ENCODE peak calls at places on chromosomes 12 and 14, in ten cellular contexts. J, W, L, R, Y, G, F, P, I and X are unnamed samples.

GRCh38 chr14:22839159-22839779 is 2.9 kb downstream of the MMP14 start:
- DNase-seq in J (peak), W (no peak), L (peak), R (peak), Y (no peak), G (peak), F (no peak), P (no peak), I (no peak), X (no peak)

GRCh38 chr14:99679996-99680395 is 4.1 kb upstream of the CYP46A1 start:
- DNase-seq in J (no peak), W (no peak), L (no peak), R (no peak), Y (no peak), G (no peak), F (no peak), P (no peak), I (no peak), X (no peak)

GRCh38 chr14:94045563-94046345 is 19.6 kb downstream of the OTUB2 start:
- DNase-seq in J (no peak), W (no peak), L (peak), R (no peak), Y (no peak), G (no peak), F (no peak), P (no peak), I (no peak), X (no peak)

GRCh38 chr14:90645842-90646443 is 170.3 kb downstream of the TTC7B start:
- DNase-seq in J (peak), W (no peak), L (no peak), R (peak), Y (peak), G (peak), F (no peak), P (no peak), I (no peak), X (peak)

GRCh38 chr12:4441355-4442330 is 4.0 kb downstream of the FGF6 start:
- DNase-seq in J (peak), W (no peak), L (no peak), R (no peak), Y (no peak), G (no peak), F (no peak), P (peak), I (no peak), X (no peak)

GRCh38 chr12:100403446-100403845 is 46.6 kb downstream of the SLC17A8 start:
- DNase-seq in J (no peak), W (no peak), L (no peak), R (peak), Y (no peak), G (no peak), F (no peak), P (no peak), I (no peak), X (no peak)

GRCh38 chr14:68661226-68662225 is 131.3 kb downstream of the ZFP36L1 start:
- DNase-seq in J (no peak), W (no peak), L (peak), R (no peak), Y (no peak), G (no peak), F (no peak), P (peak), I (no peak), X (no peak)

GRCh38 chr14:50399251-50400032 is 2.8 kb upstream of the CDKL1 start:
- DNase-seq in J (no peak), W (peak), L (peak), R (peak), Y (no peak), G (peak), F (no peak), P (no peak), I (no peak), X (peak)

GRCh38 chr12:75130811-75131210 is 78.8 kb downstream of the KCNC2 start:
- DNase-seq in J (no peak), W (no peak), L (no peak), R (no peak), Y (no peak), G (no peak), F (no peak), P (no peak), I (no peak), X (no peak)

GRCh38 chr12:12563529-12563928 is 866 bp upstream of the DUSP16 start:
- DNase-seq in J (no peak), W (no peak), L (peak), R (peak), Y (no peak), G (peak), F (no peak), P (no peak), I (no peak), X (no peak)

GRCh38 chr12:101829639-101830390 is 944 bp downstream of the GNPTAB start:
- DNase-seq in J (no peak), W (no peak), L (no peak), R (peak), Y (no peak), G (no peak), F (no peak), P (no peak), I (no peak), X (peak)

GRCh38 chr12:122013136-122013535 is 8.5 kb upstream of the BCL7A start:
- DNase-seq in J (no peak), W (no peak), L (no peak), R (no peak), Y (no peak), G (no peak), F (no peak), P (no peak), I (no peak), X (no peak)

GRCh38 chr12:69068431-69068830 is 135.5 kb upstream of the CPM start:
- DNase-seq in J (no peak), W (no peak), L (no peak), R (peak), Y (no peak), G (peak), F (no peak), P (no peak), I (no peak), X (peak)

GRCh38 chr14:58777541-58777979 is 139.8 kb downstream of the DACT1 start:
- DNase-seq in J (no peak), W (no peak), L (no peak), R (no peak), Y (no peak), G (peak), F (no peak), P (no peak), I (no peak), X (no peak)

GRCh38 chr12:25308761-25309160 is 58.0 kb upstream of the KRAS start:
- DNase-seq in J (no peak), W (no peak), L (no peak), R (no peak), Y (no peak), G (peak), F (no peak), P (no peak), I (no peak), X (no peak)

GRCh38 chr14:91419451-91419850 is 1.8 kb upstream of the CCDC88C start:
- DNase-seq in J (no peak), W (no peak), L (no peak), R (no peak), Y (no peak), G (no peak), F (no peak), P (no peak), I (no peak), X (no peak)

GRCh38 chr14:100586520-100587247 is 533 bp downstream of the BEGAIN start:
- DNase-seq in J (no peak), W (no peak), L (peak), R (no peak), Y (peak), G (no peak), F (no peak), P (no peak), I (peak), X (peak)

GRCh38 chr12:118355838-118356237 is 16.9 kb downstream of the TAOK3 start:
- DNase-seq in J (no peak), W (no peak), L (no peak), R (no peak), Y (no peak), G (no peak), F (no peak), P (no peak), I (no peak), X (no peak)

GRCh38 chr12:5432011-5432400 is at the start of gene NTF3:
- DNase-seq in J (no peak), W (no peak), L (no peak), R (peak), Y (no peak), G (peak), F (no peak), P (no peak), I (peak), X (no peak)

GRCh38 chr12:57964421-57964820 is 23.1 kb downstream of the ATP23 start:
- DNase-seq in J (no peak), W (no peak), L (no peak), R (no peak), Y (no peak), G (no peak), F (no peak), P (no peak), I (no peak), X (no peak)

GRCh38 chr14:44847910-44848309 is 113.8 kb downstream of the KLHL28 start:
- DNase-seq in J (no peak), W (no peak), L (no peak), R (peak), Y (no peak), G (peak), F (no peak), P (no peak), I (no peak), X (no peak)

GRCh38 chr14:105019861-105020814 is 745 bp downstream of the CDCA4 start:
- DNase-seq in J (no peak), W (no peak), L (no peak), R (no peak), Y (peak), G (peak), F (no peak), P (no peak), I (peak), X (peak)

GRCh38 chr12:94145231-94145979 is 3.0 kb upstream of the PLXNC1 start:
- DNase-seq in J (no peak), W (no peak), L (peak), R (peak), Y (no peak), G (peak), F (no peak), P (no peak), I (no peak), X (no peak)

GRCh38 chr14:102164241-102164641 is 24.5 kb downstream of the WDR20 start:
- DNase-seq in J (no peak), W (no peak), L (no peak), R (peak), Y (no peak), G (peak), F (no peak), P (no peak), I (no peak), X (no peak)

GRCh38 chr12:54357802-54358619 is 6.3 kb downstream of the GPR84 start:
- DNase-seq in J (no peak), W (no peak), L (no peak), R (no peak), Y (no peak), G (no peak), F (no peak), P (no peak), I (no peak), X (no peak)

GRCh38 chr12:81668475-81668874 is 90.7 kb downstream of the PPFIA2 start:
- DNase-seq in J (no peak), W (no peak), L (no peak), R (peak), Y (no peak), G (peak), F (no peak), P (no peak), I (no peak), X (peak)

DNA sequence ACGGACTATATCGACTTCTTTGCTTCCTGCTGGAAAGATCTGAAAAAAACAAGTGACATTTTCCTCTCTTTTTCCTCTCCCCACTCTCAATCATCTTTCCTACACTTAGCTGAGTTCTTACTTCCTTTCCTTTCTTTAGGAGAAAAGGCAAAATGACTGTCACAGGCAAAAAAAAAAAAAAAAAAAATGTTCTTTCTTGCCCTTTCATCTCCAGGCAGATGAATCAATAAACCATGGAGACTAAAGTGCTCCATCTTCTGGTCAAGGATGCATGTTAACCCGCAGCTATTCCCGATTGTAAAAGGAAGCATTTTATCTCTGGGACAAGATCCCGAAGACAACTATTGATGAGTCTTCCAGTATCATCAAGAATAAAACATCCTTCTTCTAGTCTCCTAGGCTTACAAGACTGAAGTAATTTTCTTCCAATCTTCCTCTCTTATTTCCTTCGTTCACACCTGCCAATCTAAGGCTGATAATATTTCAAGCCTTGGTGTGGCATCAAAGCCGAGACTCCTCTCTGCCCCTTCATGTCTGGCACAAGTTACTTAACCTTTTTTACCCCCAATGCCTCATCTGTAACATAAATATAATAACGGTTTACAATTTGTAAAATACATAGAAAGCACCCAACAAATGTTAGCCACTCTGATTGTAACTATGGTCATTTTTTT is 94.2 kb upstream of the PLEKHG7 start:
- DNase-seq in J (peak), W (no peak), L (no peak), R (peak), Y (no peak), G (peak), F (no peak), P (no peak), I (no peak), X (peak)
- TF ChIP-seq CTCF in J (peak), W (no peak), L (peak), R (peak), Y (peak), G (peak), F (peak), P (no peak), I (no peak), X (peak)

GRCh38 chr12:52258335-52258901 is 16.0 kb upstream of the KRT86 start:
- DNase-seq in J (no peak), W (no peak), L (no peak), R (no peak), Y (no peak), G (no peak), F (no peak), P (no peak), I (peak), X (no peak)
- TF ChIP-seq CTCF in J (no peak), W (peak), L (no peak), R (no peak), Y (no peak), G (peak), F (no peak), P (no peak), I (no peak), X (no peak)

GRCh38 chr12:131075611-131076010 is 121.9 kb downstream of the ADGRD1 start:
- DNase-seq in J (no peak), W (no peak), L (no peak), R (no peak), Y (no peak), G (no peak), F (no peak), P (no peak), I (no peak), X (no peak)

GRCh38 chr12:131074221-131075083 is 120.7 kb downstream of the ADGRD1 start:
- DNase-seq in J (no peak), W (no peak), L (no peak), R (peak), Y (peak), G (no peak), F (no peak), P (no peak), I (peak), X (no peak)

GRCh38 chr12:131076277-131076676 is 122.6 kb downstream of the ADGRD1 start:
- DNase-seq in J (no peak), W (no peak), L (no peak), R (no peak), Y (no peak), G (no peak), F (no peak), P (no peak), I (no peak), X (no peak)

GRCh38 chr12:131075194-131075593 is 121.5 kb downstream of the ADGRD1 start:
- DNase-seq in J (no peak), W (no peak), L (no peak), R (no peak), Y (no peak), G (no peak), F (no peak), P (no peak), I (no peak), X (no peak)

GRCh38 chr12:131072446-131073230 is 118.9 kb downstream of the ADGRD1 start:
- DNase-seq in J (no peak), W (no peak), L (no peak), R (no peak), Y (no peak), G (no peak), F (no peak), P (no peak), I (no peak), X (no peak)
- TF ChIP-seq CTCF in J (no peak), W (no peak), L (no peak), R (no peak), Y (no peak), G (no peak), F (no peak), P (no peak), I (no peak), X (no peak)

GRCh38 chr12:87344699-87345098 is 684.5 kb downstream of the C12orf50 start:
- DNase-seq in J (no peak), W (no peak), L (no peak), R (peak), Y (no peak), G (no peak), F (no peak), P (no peak), I (no peak), X (no peak)

DNA sequence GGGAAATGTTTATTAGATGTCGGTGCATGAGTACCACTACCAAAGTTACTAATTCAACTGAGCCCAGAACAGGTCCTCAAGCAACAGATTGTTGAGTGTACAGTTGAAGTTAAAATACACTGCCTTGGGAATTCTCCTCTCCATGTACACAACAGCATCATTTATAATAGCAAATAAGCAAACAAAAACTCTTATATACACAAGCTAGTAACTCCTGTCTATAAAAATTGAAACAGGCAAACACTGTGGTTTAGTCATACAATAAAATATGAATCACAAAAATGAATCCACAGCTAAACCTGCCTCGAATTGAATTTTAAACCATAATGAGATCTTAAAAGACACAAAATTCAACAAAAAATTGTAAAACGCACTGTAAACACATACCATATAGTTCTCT is 681.1 kb downstream of the C12orf50 start:
- DNase-seq in J (no peak), W (no peak), L (no peak), R (no peak), Y (no peak), G (no peak), F (no peak), P (no peak), I (no peak), X (no peak)
- TF ChIP-seq CTCF in J (no peak), W (no peak), L (no peak), R (no peak), Y (no peak), G (no peak), F (no peak), P (no peak), I (no peak), X (no peak)